ENCODE peak calls at places on chromosomes 1 and 21, in seven cellular contexts. K is upper lobe of left lung; R is AG04450; L is cardiac muscle cell; V is adrenal gland; W is IMR-90; Y is CD4-positive, alpha-beta T cell. C is an unnamed sample.

GRCh38 chr1:63545780-63546179 is 22.5 kb downstream of the EFCAB7 start:
- DNase-seq in W (peak; percentile 71), L (peak; percentile 31), R (no peak), V (no peak), K (no peak), Y (no peak), C (no peak)

GRCh38 chr21:45640001-45640887 is 3.3 kb upstream of the PCBP3 start:
- DNase-seq in V (no peak), K (no peak), Y (no peak), L (no peak), R (no peak), W (no peak), C (no peak)

GRCh38 chr1:16163882-16164820 is 8.3 kb upstream of the EPHA2 start:
- DNase-seq in Y (no peak), L (peak; percentile 90), V (peak; percentile 76), K (no peak), W (peak; percentile 100), R (peak; percentile 91), C (no peak)

GRCh38 chr1:116762281-116762680 is 8.1 kb downstream of the CD2 start:
- DNase-seq in V (no peak), Y (no peak), R (no peak), K (no peak), L (no peak), W (no peak), C (no peak)

GRCh38 chr1:87869563-87869962 is 540.9 kb downstream of the LMO4 start:
- DNase-seq in K (no peak), Y (no peak), W (peak; percentile 78), R (no peak), V (no peak), L (peak; percentile 71), C (no peak)

GRCh38 chr1:46522969-46523320 is 28.5 kb downstream of the KNCN start:
- DNase-seq in K (no peak), L (no peak), R (no peak), Y (no peak), V (no peak), W (no peak), C (no peak)

GRCh38 chr1:58432813-58433668 is 113.5 kb downstream of the OMA1 start:
- DNase-seq in R (peak; percentile 15), Y (no peak), W (peak; percentile 60), K (no peak), V (peak; percentile 86), L (peak; percentile 95), C (no peak)

GRCh38 chr1:171899838-171900237 is 58.5 kb downstream of the DNM3 start:
- DNase-seq in K (no peak), W (no peak), R (no peak), V (no peak), Y (no peak), L (no peak), C (no peak)

GRCh38 chr1:235069577-235070563 is 58.8 kb downstream of the TOMM20 start:
- DNase-seq in L (peak; percentile 60), Y (no peak), W (peak; percentile 98), V (peak; percentile 92), R (no peak), K (peak; percentile 95), C (no peak)

GRCh38 chr1:245898581-245898980 is 608.5 kb downstream of the SMYD3 start:
- DNase-seq in L (no peak), Y (no peak), R (no peak), K (no peak), W (no peak), V (no peak), C (no peak)

GRCh38 chr1:203168991-203169390 is 6.6 kb downstream of the MYBPH start:
- DNase-seq in W (no peak), K (no peak), L (no peak), V (no peak), Y (no peak), R (no peak), C (no peak)

GRCh38 chr1:170594227-170594626 is 62.3 kb downstream of the GORAB start:
- DNase-seq in L (no peak), W (no peak), V (no peak), Y (no peak), R (no peak), K (no peak), C (no peak)

GRCh38 chr1:186076006-186076405 is 299.0 kb downstream of the TPR start:
- DNase-seq in V (no peak), K (peak; percentile 21), L (no peak), Y (no peak), R (no peak), W (peak; percentile 7), C (no peak)

GRCh38 chr1:25528881-25529517 is 14.4 kb upstream of the LDLRAP1 start:
- DNase-seq in Y (no peak), V (no peak), R (no peak), W (no peak), K (no peak), L (no peak), C (no peak)

GRCh38 chr1:31238986-31239613 is 587 bp downstream of the NKAIN1 start:
- DNase-seq in W (no peak), L (no peak), V (peak; percentile 62), K (no peak), Y (no peak), R (no peak), C (no peak)

GRCh38 chr1:181250038-181250437 is 161.5 kb downstream of the IER5 start:
- DNase-seq in R (no peak), Y (no peak), W (no peak), K (no peak), V (no peak), L (no peak), C (no peak)

GRCh38 chr1:9626201-9626608 is 25.3 kb upstream of the PIK3CD start:
- DNase-seq in W (no peak), V (no peak), Y (no peak), K (no peak), R (no peak), L (no peak), C (no peak)

GRCh38 chr1:3785458-3786157 is 10.7 kb downstream of the LRRC47 start:
- DNase-seq in W (no peak), L (no peak), V (no peak), R (no peak), K (no peak), Y (no peak), C (no peak)

GRCh38 chr1:23177438-23178380 is 9.1 kb upstream of the LUZP1 start:
- DNase-seq in R (no peak), L (peak; percentile 94), W (peak; percentile 75), K (peak; percentile 60), Y (peak; percentile 17), V (peak; percentile 93), C (peak; percentile 9)
- H3K27ac ChIP-seq in R (peak overlapping the region; percentile 79), L (peak overlapping the region; percentile 24), W (peak overlapping the region; percentile 80), K (peak overlapping the region; percentile 84), Y (no peak overlapping the region), V (peak overlapping the region; percentile 96), C (peak overlapping the region; percentile 75)

GRCh38 chr1:232630894-232631195 is 912 bp upstream of the SIPA1L2 start:
- DNase-seq in Y (no peak), K (no peak), L (no peak), V (no peak), W (no peak), R (no peak), C (no peak)

GRCh38 chr1:232628335-232629214 is 1.4 kb downstream of the SIPA1L2 start:
- DNase-seq in L (peak; percentile 67), W (peak; percentile 52), Y (no peak), R (no peak), V (no peak), K (no peak), C (no peak)

GRCh38 chr1:232627645-232628334 is 2.1 kb downstream of the SIPA1L2 start:
- DNase-seq in Y (no peak), L (peak; percentile 25), W (peak; percentile 52), R (no peak), V (no peak), K (no peak), C (no peak)

GRCh38 chr1:232630047-232630893 is at the start of gene SIPA1L2:
- DNase-seq in Y (peak; percentile 83), V (peak; percentile 95), L (peak; percentile 95), K (peak; percentile 93), R (peak; percentile 73), W (peak; percentile 88), C (peak; percentile 34)

GRCh38 chr1:232629250-232630046 is 485 bp downstream of the SIPA1L2 start:
- DNase-seq in K (peak; percentile 43), Y (no peak), V (peak; percentile 63), W (no peak), L (peak; percentile 35), R (no peak), C (no peak)
- TF ChIP-seq CTCF in K (no peak), Y (no peak), V (peak; percentile 16), W (no peak), L (no peak), R (no peak), C (no peak)

DNA sequence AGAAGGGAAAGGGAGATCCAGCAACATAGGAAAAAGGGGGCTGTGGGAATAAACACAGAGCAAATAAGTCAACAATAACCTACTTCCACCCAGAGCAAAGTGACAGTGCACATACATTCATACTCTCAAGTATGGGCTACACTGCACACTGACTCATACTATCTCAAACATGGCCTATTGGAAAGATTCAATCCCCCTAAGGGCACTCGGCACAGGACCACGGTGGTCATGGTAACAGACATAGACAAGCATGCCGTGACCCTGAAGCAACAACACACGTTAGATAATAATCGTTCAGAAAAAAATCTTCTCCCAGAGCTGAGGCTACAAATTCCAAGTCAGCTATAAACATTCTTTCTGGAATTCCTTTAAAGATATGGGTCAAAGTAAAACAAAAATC is 16.8 kb upstream of the JAK1 start:
- DNase-seq in K (no peak), R (no peak), V (peak; percentile 79), L (peak; percentile 76), Y (no peak), W (peak; percentile 71), C (no peak)
- H3K27ac ChIP-seq in K (no peak overlapping the region), R (no peak overlapping the region), V (no peak overlapping the region), L (no peak overlapping the region), Y (no peak overlapping the region), W (no peak overlapping the region), C (peak overlapping the region; percentile 43)

GRCh38 chr1:206930210-206930798 is 8.6 kb upstream of the FCMR start:
- DNase-seq in Y (no peak), K (peak; percentile 41), R (no peak), V (no peak), L (no peak), W (no peak), C (peak; percentile 29)

GRCh38 chr1:206935491-206936067 is 10.7 kb downstream of the PIGR start:
- DNase-seq in Y (no peak), L (peak; percentile 68), K (peak; percentile 49), W (peak; percentile 7), R (peak; percentile 2), V (no peak), C (no peak)

GRCh38 chr1:206932271-206932670 is 10.5 kb upstream of the FCMR start:
- DNase-seq in R (no peak), K (no peak), Y (no peak), W (no peak), L (no peak), V (no peak), C (no peak)

GRCh38 chr1:206931709-206932108 is 10.0 kb upstream of the FCMR start:
- DNase-seq in K (no peak), L (no peak), Y (no peak), W (no peak), V (no peak), R (no peak), C (no peak)

DNA sequence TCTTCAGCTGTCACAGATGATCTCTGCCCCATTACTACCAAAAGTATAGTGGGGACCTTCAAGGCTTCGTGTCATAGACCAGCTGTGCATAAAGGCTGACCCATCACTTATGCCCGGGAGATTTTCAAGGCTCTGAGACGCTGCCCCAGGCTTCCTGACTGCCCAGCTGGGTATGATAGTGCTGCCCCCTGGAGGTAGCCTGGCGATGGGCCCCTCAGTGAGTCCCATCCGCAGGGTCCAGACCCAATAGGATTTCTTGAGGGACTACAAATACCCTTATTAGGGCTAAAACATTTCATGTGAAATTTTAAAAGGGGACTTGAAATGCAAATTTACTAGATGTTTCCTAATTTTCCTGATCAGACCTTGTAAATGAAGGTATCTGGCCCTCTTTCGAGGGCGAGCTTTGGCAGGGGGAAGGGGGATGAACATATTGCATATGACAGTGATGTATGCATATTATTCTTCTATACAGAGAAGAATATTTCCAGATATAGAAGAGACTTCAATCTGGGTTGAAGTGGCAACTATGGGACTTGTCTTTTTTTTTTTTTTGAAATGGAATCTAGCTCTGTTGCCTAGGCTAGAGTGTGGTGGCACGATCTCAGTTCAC is 11.7 kb upstream of the FCMR start:
- DNase-seq in V (peak; percentile 62), K (peak; percentile 57), R (no peak), L (peak; percentile 37), Y (peak; percentile 73), W (no peak), C (no peak)
- TF ChIP-seq CTCF in V (peak; percentile 38), K (peak; percentile 48), R (peak; percentile 47), L (peak; percentile 65), Y (peak; percentile 91), W (peak; percentile 32), C (peak; percentile 57)